ENCODE peak calls at places on chromosomes 2 and 18, in four cellular contexts. X, U, G and Q are unnamed samples.

GRCh38 chr2:147511491-147511948 is 333.3 kb upstream of the ACVR2A start:
- DNase-seq in X (peak), U (no peak), G (peak), Q (no peak)

GRCh38 chr2:194327196-194327888 is 1329.7 kb upstream of the SLC39A10 start:
- DNase-seq in X (no peak), U (no peak), G (no peak), Q (no peak)

GRCh38 chr18:33711514-33711913 is 133.5 kb downstream of the ASXL3 start:
- DNase-seq in X (no peak), U (no peak), G (no peak), Q (no peak)

GRCh38 chr2:85188852-85189251 is 55.7 kb downstream of the TCF7L1 start:
- DNase-seq in X (peak), U (no peak), G (peak), Q (no peak)

GRCh38 chr2:235461763-235462414 is 32.0 kb upstream of the AGAP1 start:
- DNase-seq in X (no peak), U (peak), G (no peak), Q (no peak)

GRCh38 chr2:179478771-179479170 is 214.1 kb upstream of the SESTD1 start:
- DNase-seq in X (no peak), U (no peak), G (no peak), Q (no peak)

GRCh38 chr2:208320686-208321085 is 54.6 kb downstream of the PIKFYVE start:
- DNase-seq in X (peak), U (no peak), G (no peak), Q (no peak)

GRCh38 chr2:10083692-10084566 is 3.7 kb upstream of the CYS1 start:
- DNase-seq in X (peak), U (no peak), G (peak), Q (no peak)

GRCh38 chr18:70074091-70074490 is 126.4 kb upstream of the CD226 start:
- DNase-seq in X (peak), U (no peak), G (no peak), Q (no peak)

GRCh38 chr2:238026953-238027505 is 33.8 kb upstream of the SCLY start:
- DNase-seq in X (peak), U (no peak), G (no peak), Q (no peak)

GRCh38 chr2:180979935-180980184 is 545 bp upstream of the UBE2E3 start:
- DNase-seq in X (no peak), U (no peak), G (no peak), Q (no peak)

GRCh38 chr2:24439280-24439970 is 51.6 kb upstream of the NCOA1 start:
- DNase-seq in X (no peak), U (no peak), G (no peak), Q (no peak)

GRCh38 chr2:214593723-214594122 is 182.9 kb downstream of the VWC2L start:
- DNase-seq in X (peak), U (no peak), G (peak), Q (no peak)

GRCh38 chr18:76006151-76006550 is 488.9 kb downstream of the ZNF516 start:
- DNase-seq in X (no peak), U (no peak), G (no peak), Q (no peak)

GRCh38 chr2:50787636-50788035 is 244.3 kb downstream of the NRXN1 start:
- DNase-seq in X (no peak), U (no peak), G (no peak), Q (no peak)

GRCh38 chr2:207245526-207245925 is 79.8 kb upstream of the KLF7 start:
- DNase-seq in X (no peak), U (no peak), G (no peak), Q (no peak)

DNA sequence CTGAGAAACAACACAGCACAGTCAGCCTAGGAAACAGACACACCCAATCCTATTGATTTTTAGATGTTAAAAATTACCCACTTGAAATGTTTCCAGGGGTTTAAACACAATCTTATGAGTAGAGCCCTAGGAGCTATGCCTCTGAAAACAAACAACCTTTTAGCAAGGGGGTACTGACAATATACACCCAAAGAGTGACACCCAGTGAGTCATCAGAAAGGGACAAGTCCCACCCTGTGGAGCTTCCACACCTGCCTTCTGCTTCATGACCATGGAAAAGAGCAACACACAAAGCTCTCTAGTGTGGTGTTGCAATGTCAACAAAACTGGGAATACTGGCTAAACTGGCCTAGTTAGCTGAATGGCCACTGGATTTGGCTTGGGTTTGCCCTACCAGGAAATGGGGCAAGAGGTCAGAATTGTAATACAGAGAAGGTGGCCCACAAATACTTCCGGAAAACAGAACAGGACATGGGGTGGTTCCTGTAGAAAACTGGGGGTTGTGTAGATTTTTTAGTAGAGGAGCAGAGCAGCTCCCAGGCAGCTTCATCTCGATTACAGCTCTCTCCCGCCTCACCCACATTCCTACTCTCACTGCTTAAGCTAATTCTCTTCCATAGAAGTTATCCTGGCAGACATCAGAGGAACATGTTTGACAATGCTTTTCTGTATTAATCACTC is 98.2 kb downstream of the GAREM1 start:
- DNase-seq in X (no peak), U (no peak), G (peak), Q (peak)
- H3K4me2 ChIP-seq in X (no peak), U (no peak), G (peak), Q (peak)

DNA sequence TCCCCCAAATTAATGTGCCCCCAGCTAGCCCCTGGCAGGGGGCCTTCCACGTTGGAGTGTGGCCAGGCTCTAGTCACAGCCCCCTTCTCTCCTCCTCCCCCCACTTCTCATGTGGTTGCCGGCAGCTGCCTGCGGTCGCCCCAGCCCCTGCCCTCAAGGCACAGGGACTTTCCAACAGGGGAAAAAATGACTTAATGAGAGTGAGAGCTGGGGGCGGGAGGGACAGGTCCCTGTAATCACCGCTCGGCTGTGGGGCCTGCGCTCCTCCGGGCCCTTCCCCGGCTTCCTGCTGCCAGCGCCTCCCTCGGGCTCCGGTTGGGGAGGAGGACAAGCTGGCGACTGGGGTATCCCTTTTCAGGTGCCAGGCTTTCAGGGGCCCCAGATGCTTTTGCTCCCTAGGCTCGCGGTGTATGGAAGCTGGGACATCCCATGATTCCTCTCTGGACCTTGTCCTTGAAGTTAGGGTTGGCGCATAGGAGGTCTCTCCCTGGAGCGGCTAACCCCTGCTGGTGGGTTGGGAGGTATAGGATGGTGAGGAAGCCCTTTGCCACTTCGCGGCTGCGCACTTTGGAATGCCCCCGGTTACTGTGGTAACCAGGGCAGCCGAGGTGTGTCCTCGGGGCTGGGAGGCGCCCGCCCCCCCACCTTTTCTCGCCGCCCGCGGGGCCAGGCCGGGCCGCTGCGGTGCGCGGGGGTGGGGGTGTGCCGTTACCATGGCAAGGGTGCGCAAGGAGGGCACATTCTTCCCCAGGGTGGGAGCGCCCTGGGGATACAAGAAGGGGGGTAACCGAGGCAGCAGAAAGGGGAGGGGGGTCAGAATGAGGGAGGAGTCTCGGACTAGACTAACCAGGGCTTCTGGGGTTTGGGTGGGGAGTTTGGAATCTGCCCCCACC is 16.1 kb downstream of the WNT10A start:
- DNase-seq in X (no peak), U (no peak), G (peak), Q (peak)
- TF ChIP-seq EZH2 in X (no peak), U (no peak), G (no peak), Q (no peak)

GRCh38 chr2:45014016-45014702 is 4.9 kb upstream of the SIX2 start:
- DNase-seq in X (peak), U (no peak), G (peak), Q (no peak)
- H3K4me2 ChIP-seq in X (peak), U (no peak), G (peak), Q (peak)

GRCh38 chr18:47246027-47246971 is 5.2 kb downstream of the SKOR2 start:
- DNase-seq in X (no peak), U (no peak), G (no peak), Q (no peak)
- TF ChIP-seq EZH2 in X (peak), U (no peak), G (peak), Q (peak)

GRCh38 chr2:225104971-225105370 is 62.7 kb upstream of the DOCK10 start:
- DNase-seq in X (peak), U (no peak), G (no peak), Q (no peak)

GRCh38 chr2:225100856-225101294 is 58.6 kb upstream of the DOCK10 start:
- DNase-seq in X (peak), U (peak), G (peak), Q (peak)

GRCh38 chr2:225100269-225100668 is 58.0 kb upstream of the DOCK10 start:
- DNase-seq in X (peak), U (no peak), G (no peak), Q (no peak)

GRCh38 chr2:225103737-225104141 is 61.5 kb upstream of the DOCK10 start:
- DNase-seq in X (peak), U (no peak), G (no peak), Q (no peak)

GRCh38 chr2:225104321-225104720 is 62.1 kb upstream of the DOCK10 start:
- DNase-seq in X (peak), U (no peak), G (no peak), Q (no peak)
- H3K4me2 ChIP-seq in X (peak), U (no peak), G (no peak), Q (no peak)

DNA sequence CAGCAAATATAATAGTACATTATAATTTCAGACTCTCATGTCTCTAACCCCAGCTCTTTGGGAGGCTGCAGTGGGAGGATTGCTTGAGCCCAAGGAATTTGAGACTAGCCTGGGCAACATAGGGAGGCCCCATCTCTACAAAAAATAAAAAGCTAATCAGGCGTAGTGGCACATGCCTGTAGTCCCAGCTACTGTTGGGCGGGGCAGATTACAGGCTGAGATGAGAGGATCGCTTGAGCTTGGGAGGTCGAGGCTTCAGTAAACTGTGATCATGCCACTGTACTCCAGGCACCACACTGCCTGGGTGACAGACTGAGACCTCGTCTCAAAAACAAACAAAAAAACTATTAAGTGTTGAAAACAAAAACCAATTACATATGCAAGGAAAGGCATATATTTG is 123.0 kb upstream of the MYO3B start:
- DNase-seq in X (no peak), U (peak), G (no peak), Q (no peak)
- TF ChIP-seq EZH2 in X (no peak), U (no peak), G (no peak), Q (no peak)

GRCh38 chr2:15649556-15650255 is 58.0 kb downstream of the DDX1 start:
- DNase-seq in X (no peak), U (no peak), G (no peak), Q (no peak)
- H3K4me2 ChIP-seq in X (no peak), U (no peak), G (no peak), Q (no peak)

GRCh38 chr2:14633031-14633430 is 514 bp downstream of the LRATD1 start:
- DNase-seq in X (no peak), U (no peak), G (peak), Q (no peak)

GRCh38 chr2:14634885-14635871 is 2.7 kb downstream of the LRATD1 start:
- DNase-seq in X (peak), U (peak), G (peak), Q (peak)

GRCh38 chr2:14634223-14634884 is 1.8 kb downstream of the LRATD1 start:
- DNase-seq in X (peak), U (peak), G (peak), Q (no peak)

GRCh38 chr2:14632133-14632936 is at the start of gene LRATD1:
- DNase-seq in X (peak), U (peak), G (peak), Q (no peak)

DNA sequence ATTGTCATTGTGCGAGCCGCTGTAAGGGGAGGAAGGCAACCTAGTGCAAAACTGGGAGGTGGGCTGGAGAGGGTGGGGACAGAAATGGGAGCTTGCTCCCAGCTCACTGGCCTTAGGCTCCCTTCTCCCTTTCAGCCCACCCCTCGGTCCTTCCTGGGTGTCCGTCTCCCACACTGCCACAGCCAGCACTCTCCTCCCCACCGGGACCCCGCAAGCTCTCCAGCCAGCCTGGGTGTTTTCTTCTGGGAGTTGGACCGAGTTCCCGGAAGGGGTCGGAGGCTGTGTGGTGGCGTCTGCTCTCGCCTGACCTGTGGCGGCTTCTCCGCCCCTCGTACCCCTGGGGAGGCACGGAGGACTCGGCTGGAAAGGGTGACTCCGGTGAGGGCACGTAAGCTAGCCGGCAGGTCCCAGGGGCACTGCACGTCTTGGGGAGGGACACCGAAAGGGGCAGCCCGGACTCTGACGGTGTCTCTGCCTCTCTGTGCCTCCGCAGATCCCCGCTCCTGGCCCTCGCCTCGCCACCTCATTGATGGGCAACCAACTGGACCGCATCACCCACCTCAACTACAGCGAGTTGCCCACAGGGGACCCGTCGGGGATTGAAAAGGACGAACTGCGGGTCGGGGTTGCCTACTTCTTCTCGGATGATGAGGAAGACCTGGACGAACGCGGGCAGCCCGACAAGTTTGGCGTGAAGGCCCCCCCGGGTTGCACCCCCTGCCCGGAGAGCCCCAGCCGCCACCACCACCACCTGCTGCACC is 1.1 kb downstream of the LRATD1 start:
- DNase-seq in X (no peak), U (no peak), G (peak), Q (no peak)
- TF ChIP-seq EZH2 in X (no peak), U (no peak), G (no peak), Q (peak)

DNA sequence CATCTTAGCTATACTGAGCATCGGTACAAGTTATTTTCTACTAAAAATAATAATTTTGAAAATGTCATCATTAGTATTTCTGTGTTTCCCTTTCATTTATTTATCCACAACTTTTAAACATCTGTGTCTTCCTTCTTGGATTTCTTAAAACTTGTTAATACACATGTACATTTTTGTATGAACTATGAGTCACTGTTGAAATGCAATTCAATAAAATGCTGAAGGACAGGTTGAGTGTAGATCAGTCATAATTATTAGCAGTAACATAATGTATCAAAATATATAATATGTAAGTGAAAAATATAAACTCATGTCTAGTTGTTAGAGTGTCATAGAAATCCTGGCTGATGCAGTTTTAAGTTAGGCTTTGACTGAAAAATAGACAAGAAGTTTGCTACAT is 115.9 kb downstream of the MEIS1 start:
- DNase-seq in X (no peak), U (no peak), G (no peak), Q (no peak)
- H3K4me2 ChIP-seq in X (no peak), U (no peak), G (no peak), Q (peak)

GRCh38 chr2:88452980-88453582 is 588 bp upstream of the FOXI3 start:
- DNase-seq in X (no peak), U (no peak), G (no peak), Q (no peak)
- TF ChIP-seq EZH2 in X (peak), U (no peak), G (peak), Q (peak)